ENCODE peak calls at places on chromosomes 2 and 18, in ten cellular contexts. U, J, O, X, C, E, M, W, F and G are unnamed samples.

GRCh38 chr18:36333418-36333817 is 35.9 kb downstream of the FHOD3 start:
- DNase-seq in F (peak), W (no peak), E (no peak), O (no peak), J (no peak), X (peak), M (no peak), U (no peak), C (no peak), G (no peak)

GRCh38 chr2:121420486-121420885 is 110.2 kb upstream of the RNU4ATAC start:
- DNase-seq in J (no peak), U (no peak), W (no peak), O (no peak), E (no peak), X (no peak), C (no peak), M (no peak), F (no peak), G (no peak)

GRCh38 chr2:39642054-39642742 is 23.5 kb upstream of the TMEM178A start:
- DNase-seq in U (peak), W (no peak), C (no peak), M (peak), E (peak), X (peak), J (no peak), O (no peak), F (no peak), G (no peak)

GRCh38 chr2:169066817-169067356 is 2.5 kb upstream of the DHRS9 start:
- DNase-seq in O (no peak), M (no peak), J (no peak), F (no peak), E (no peak), W (no peak), X (no peak), U (no peak), C (no peak), G (peak)

GRCh38 chr2:234593636-234594035 is 96.8 kb upstream of the ARL4C start:
- DNase-seq in U (no peak), M (no peak), J (no peak), X (peak), F (no peak), E (no peak), O (no peak), C (no peak), W (no peak), G (no peak)

GRCh38 chr18:13437034-13437433 is 218.5 kb downstream of the LDLRAD4 start:
- DNase-seq in J (no peak), M (no peak), O (no peak), F (no peak), C (peak), X (no peak), W (peak), U (no peak), E (no peak), G (peak)

GRCh38 chr2:59184281-59185020 is 943.3 kb upstream of the FANCL start:
- DNase-seq in C (no peak), O (no peak), F (no peak), U (no peak), W (no peak), X (peak), E (no peak), M (no peak), J (no peak), G (no peak)

GRCh38 chr2:169276045-169276444 is 86.3 kb downstream of the LRP2 start:
- DNase-seq in M (no peak), W (no peak), X (no peak), O (no peak), C (no peak), J (no peak), E (peak), F (no peak), U (peak), G (peak)

GRCh38 chr2:20164061-20164733 is 60.7 kb downstream of the SDC1 start:
- DNase-seq in O (no peak), U (peak), M (no peak), C (no peak), X (no peak), F (peak), J (no peak), W (no peak), E (no peak), G (no peak)

GRCh38 chr2:8719528-8719927 is 37.7 kb downstream of the ID2 start:
- DNase-seq in C (no peak), E (no peak), O (no peak), F (no peak), M (no peak), X (peak), U (no peak), W (no peak), J (no peak), G (no peak)

GRCh38 chr18:58150772-58151171 is 106.7 kb downstream of the NEDD4L start:
- DNase-seq in C (no peak), E (no peak), X (no peak), J (no peak), U (no peak), W (no peak), F (no peak), M (no peak), O (no peak), G (no peak)